ENCODE peak calls at places on chromosomes 5 and 9, in seven cellular contexts. W is ELR, S is myocyte, O is NCI-H187, U is AG04450, Y is progenitor cell of endocrine pancreas, X is KBM-7. I is an unnamed sample.

GRCh38 chr5:130400091-130400490 is 495.8 kb downstream of the CHSY3 start:
- DNase-seq in S (no peak), O (no peak), Y (no peak), U (no peak), X (no peak), W (peak), I (peak)

GRCh38 chr5:150694638-150695037 is 6.2 kb downstream of the RBM22 start:
- DNase-seq in S (peak), U (no peak), W (peak), O (no peak), X (no peak), Y (no peak), I (no peak)

GRCh38 chr9:18208166-18209059 is 265.5 kb upstream of the ADAMTSL1 start:
- DNase-seq in U (no peak), W (peak), S (peak), O (no peak), Y (peak), X (peak), I (peak)

GRCh38 chr5:66565878-66566277 is 30.3 kb upstream of the MAST4 start:
- DNase-seq in Y (no peak), S (no peak), W (peak), U (no peak), X (no peak), O (no peak), I (no peak)

GRCh38 chr9:15268317-15268716 is 38.7 kb downstream of the TTC39B start:
- DNase-seq in W (no peak), O (no peak), S (no peak), X (no peak), U (no peak), Y (no peak), I (no peak)

GRCh38 chr9:114677418-114677817 is 4.6 kb downstream of the TEX48 start:
- DNase-seq in O (peak), U (peak), X (peak), W (peak), S (peak), Y (no peak), I (peak)

GRCh38 chr5:125659316-125660071 is 763.7 kb upstream of the GRAMD2B start:
- DNase-seq in W (no peak), U (no peak), X (no peak), Y (no peak), O (no peak), S (peak), I (no peak)

GRCh38 chr5:60576425-60576824 is 123.5 kb downstream of the DEPDC1B start:
- DNase-seq in S (no peak), X (peak), Y (no peak), O (no peak), W (no peak), U (no peak), I (no peak)

GRCh38 chr9:134045841-134046544 is 20.7 kb downstream of the BRD3OS start:
- DNase-seq in W (no peak), O (no peak), S (no peak), U (no peak), Y (no peak), X (no peak), I (no peak)

GRCh38 chr9:3337515-3337914 is 188.3 kb downstream of the RFX3 start:
- DNase-seq in Y (no peak), S (peak), W (peak), U (no peak), X (no peak), O (no peak), I (no peak)

GRCh38 chr5:131769961-131770360 is 26.9 kb downstream of the FNIP1 start:
- DNase-seq in S (no peak), Y (no peak), U (no peak), O (no peak), W (no peak), X (no peak), I (no peak)

I was measured in NCI-H460.